ENCODE peak calls at places on chromosomes 7 and 10, in nine cellular contexts. One of them, this sample, is unnamed.

GRCh38 chr7:140485463-140486265 is 6.4 kb upstream of the MKRN1 start:
- DNase-seq in lower lobe of right lung: no peak
- DNase-seq in ovary: no peak
- DNase-seq in CD4-positive, alpha-beta T cell: no peak
- DNase-seq in esophagus squamous epithelium: no peak
- DNase-seq in neural crest cell: no peak
- DNase-seq in GM20000: no peak
- DNase-seq in A549: no peak
- DNase-seq in IMR-90: no peak
- DNase-seq in this sample: no peak

GRCh38 chr10:71132321-71132810 is 80.0 kb upstream of the UNC5B start:
- DNase-seq in ovary: no peak
- DNase-seq in IMR-90: no peak
- DNase-seq in esophagus squamous epithelium: no peak
- DNase-seq in A549: no peak
- DNase-seq in CD4-positive, alpha-beta T cell: no peak
- DNase-seq in neural crest cell: no peak
- DNase-seq in GM20000: no peak
- DNase-seq in lower lobe of right lung: no peak
- DNase-seq in this sample: peak

GRCh38 chr10:6543431-6544005 is 36.6 kb downstream of the PRKCQ start:
- DNase-seq in lower lobe of right lung: no peak
- DNase-seq in neural crest cell: no peak
- DNase-seq in esophagus squamous epithelium: no peak
- DNase-seq in A549: no peak
- DNase-seq in GM20000: peak
- DNase-seq in CD4-positive, alpha-beta T cell: peak
- DNase-seq in IMR-90: no peak
- DNase-seq in ovary: no peak
- DNase-seq in this sample: no peak

GRCh38 chr7:103680161-103681144 is 234.4 kb upstream of the SLC26A5 start:
- DNase-seq in neural crest cell: peak
- DNase-seq in ovary: no peak
- DNase-seq in A549: no peak
- DNase-seq in GM20000: no peak
- DNase-seq in CD4-positive, alpha-beta T cell: no peak
- DNase-seq in esophagus squamous epithelium: no peak
- DNase-seq in IMR-90: no peak
- DNase-seq in lower lobe of right lung: no peak
- DNase-seq in this sample: no peak

GRCh38 chr7:100882201-100882600 is 7.3 kb downstream of the SRRT start:
- DNase-seq in lower lobe of right lung: no peak
- DNase-seq in GM20000: no peak
- DNase-seq in neural crest cell: no peak
- DNase-seq in CD4-positive, alpha-beta T cell: no peak
- DNase-seq in A549: no peak
- DNase-seq in IMR-90: no peak
- DNase-seq in ovary: no peak
- DNase-seq in esophagus squamous epithelium: no peak
- DNase-seq in this sample: no peak

GRCh38 chr7:76329479-76329878 is 27.0 kb downstream of the HSPB1 start:
- DNase-seq in A549: no peak
- DNase-seq in CD4-positive, alpha-beta T cell: no peak
- DNase-seq in lower lobe of right lung: no peak
- DNase-seq in IMR-90: no peak
- DNase-seq in GM20000: no peak
- DNase-seq in esophagus squamous epithelium: no peak
- DNase-seq in ovary: no peak
- DNase-seq in neural crest cell: no peak
- DNase-seq in this sample: no peak

GRCh38 chr10:3451516-3452185 is 279.1 kb upstream of the PITRM1 start:
- DNase-seq in GM20000: no peak
- DNase-seq in IMR-90: no peak
- DNase-seq in CD4-positive, alpha-beta T cell: no peak
- DNase-seq in neural crest cell: no peak
- DNase-seq in ovary: no peak
- DNase-seq in lower lobe of right lung: no peak
- DNase-seq in A549: no peak
- DNase-seq in esophagus squamous epithelium: no peak
- DNase-seq in this sample: no peak

GRCh38 chr10:95290446-95290800 is 380 bp downstream of the PDLIM1 start:
- DNase-seq in neural crest cell: no peak
- DNase-seq in CD4-positive, alpha-beta T cell: no peak
- DNase-seq in GM20000: peak
- DNase-seq in ovary: no peak
- DNase-seq in A549: no peak
- DNase-seq in IMR-90: no peak
- DNase-seq in lower lobe of right lung: no peak
- DNase-seq in esophagus squamous epithelium: no peak
- DNase-seq in this sample: no peak

GRCh38 chr7:106681815-106682495 is 21.0 kb upstream of the CCDC71L start:
- DNase-seq in neural crest cell: no peak
- DNase-seq in GM20000: no peak
- DNase-seq in ovary: no peak
- DNase-seq in A549: peak
- DNase-seq in CD4-positive, alpha-beta T cell: no peak
- DNase-seq in esophagus squamous epithelium: no peak
- DNase-seq in IMR-90: peak
- DNase-seq in lower lobe of right lung: no peak
- DNase-seq in this sample: no peak

GRCh38 chr10:87550741-87551140 is 46.0 kb downstream of the MINPP1 start:
- DNase-seq in A549: no peak
- DNase-seq in GM20000: no peak
- DNase-seq in ovary: no peak
- DNase-seq in esophagus squamous epithelium: no peak
- DNase-seq in neural crest cell: no peak
- DNase-seq in lower lobe of right lung: no peak
- DNase-seq in IMR-90: no peak
- DNase-seq in CD4-positive, alpha-beta T cell: no peak
- DNase-seq in this sample: no peak

GRCh38 chr10:97849491-97850402 is at the start of gene GOLGA7B:
- DNase-seq in IMR-90: peak
- DNase-seq in lower lobe of right lung: peak
- DNase-seq in GM20000: peak
- DNase-seq in ovary: peak
- DNase-seq in A549: peak
- DNase-seq in CD4-positive, alpha-beta T cell: peak
- DNase-seq in neural crest cell: peak
- DNase-seq in esophagus squamous epithelium: no peak
- DNase-seq in this sample: peak

GRCh38 chr10:60363187-60363586 is 26.5 kb downstream of the ANK3 start:
- DNase-seq in GM20000: no peak
- DNase-seq in ovary: no peak
- DNase-seq in IMR-90: peak
- DNase-seq in A549: no peak
- DNase-seq in CD4-positive, alpha-beta T cell: no peak
- DNase-seq in esophagus squamous epithelium: no peak
- DNase-seq in lower lobe of right lung: no peak
- DNase-seq in neural crest cell: no peak
- DNase-seq in this sample: no peak

GRCh38 chr7:86534641-86535040 is 109.1 kb upstream of the GRM3 start:
- DNase-seq in neural crest cell: no peak
- DNase-seq in CD4-positive, alpha-beta T cell: no peak
- DNase-seq in IMR-90: no peak
- DNase-seq in lower lobe of right lung: no peak
- DNase-seq in esophagus squamous epithelium: no peak
- DNase-seq in GM20000: no peak
- DNase-seq in A549: no peak
- DNase-seq in ovary: no peak
- DNase-seq in this sample: no peak

GRCh38 chr7:118076564-118076963 is 107.4 kb upstream of the LSM8 start:
- DNase-seq in A549: no peak
- DNase-seq in ovary: no peak
- DNase-seq in esophagus squamous epithelium: no peak
- DNase-seq in GM20000: no peak
- DNase-seq in lower lobe of right lung: no peak
- DNase-seq in IMR-90: no peak
- DNase-seq in neural crest cell: no peak
- DNase-seq in CD4-positive, alpha-beta T cell: no peak
- DNase-seq in this sample: no peak

GRCh38 chr10:79285315-79286185 is 61.7 kb upstream of the PPIF start:
- DNase-seq in GM20000: peak
- DNase-seq in IMR-90: no peak
- DNase-seq in CD4-positive, alpha-beta T cell: no peak
- DNase-seq in ovary: no peak
- DNase-seq in lower lobe of right lung: no peak
- DNase-seq in esophagus squamous epithelium: no peak
- DNase-seq in neural crest cell: no peak
- DNase-seq in A549: no peak
- DNase-seq in this sample: no peak

GRCh38 chr10:116766241-116767198 is 24.2 kb upstream of the HSPA12A start:
- DNase-seq in IMR-90: no peak
- DNase-seq in GM20000: no peak
- DNase-seq in CD4-positive, alpha-beta T cell: no peak
- DNase-seq in A549: no peak
- DNase-seq in ovary: no peak
- DNase-seq in esophagus squamous epithelium: no peak
- DNase-seq in neural crest cell: no peak
- DNase-seq in lower lobe of right lung: no peak
- DNase-seq in this sample: no peak

GRCh38 chr10:116767235-116767634 is 24.9 kb upstream of the HSPA12A start:
- DNase-seq in esophagus squamous epithelium: no peak
- DNase-seq in IMR-90: no peak
- DNase-seq in neural crest cell: no peak
- DNase-seq in lower lobe of right lung: no peak
- DNase-seq in GM20000: no peak
- DNase-seq in A549: peak
- DNase-seq in CD4-positive, alpha-beta T cell: no peak
- DNase-seq in ovary: peak
- DNase-seq in this sample: no peak

GRCh38 chr10:116764979-116765378 is 22.6 kb upstream of the HSPA12A start:
- DNase-seq in GM20000: no peak
- DNase-seq in esophagus squamous epithelium: no peak
- DNase-seq in neural crest cell: no peak
- DNase-seq in A549: no peak
- DNase-seq in CD4-positive, alpha-beta T cell: no peak
- DNase-seq in IMR-90: no peak
- DNase-seq in ovary: no peak
- DNase-seq in lower lobe of right lung: no peak
- DNase-seq in this sample: no peak

GRCh38 chr10:116763440-116763839 is 21.1 kb upstream of the HSPA12A start:
- DNase-seq in esophagus squamous epithelium: no peak
- DNase-seq in ovary: no peak
- DNase-seq in lower lobe of right lung: no peak
- DNase-seq in A549: no peak
- DNase-seq in IMR-90: no peak
- DNase-seq in neural crest cell: no peak
- DNase-seq in CD4-positive, alpha-beta T cell: no peak
- DNase-seq in GM20000: no peak
- DNase-seq in this sample: no peak

DNA sequence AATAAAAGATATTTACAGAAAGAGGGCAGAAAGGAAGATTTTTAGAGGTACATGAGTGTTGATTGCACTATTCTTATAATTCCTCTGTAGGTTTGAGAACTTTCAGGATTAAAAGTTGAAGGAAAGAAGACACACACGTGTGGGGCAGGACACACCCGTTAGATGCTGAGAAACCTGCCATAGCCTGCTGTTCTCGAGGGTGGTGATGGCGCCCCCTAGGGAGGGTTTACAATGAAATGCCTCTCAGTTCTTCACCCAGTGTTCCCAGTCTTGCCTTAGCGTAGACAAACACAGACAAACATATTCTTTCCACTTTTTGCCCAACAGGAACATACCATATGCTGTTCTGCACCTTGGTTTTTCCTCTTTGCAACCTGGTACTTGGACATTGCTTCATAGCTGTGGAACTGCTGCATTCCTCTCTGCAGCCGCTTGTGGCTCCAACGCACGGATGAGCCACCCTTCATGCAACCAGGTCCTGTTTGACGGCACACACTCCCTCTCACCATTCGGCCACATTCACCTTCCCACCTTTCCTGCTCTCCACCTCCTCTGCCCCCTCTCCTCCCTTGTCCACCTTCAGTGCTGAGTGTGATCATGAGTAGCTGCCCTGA is 23.3 kb upstream of the HSPA12A start:
- DNase-seq in neural crest cell: no peak
- DNase-seq in GM20000: no peak
- DNase-seq in ovary: no peak
- DNase-seq in CD4-positive, alpha-beta T cell: no peak
- DNase-seq in lower lobe of right lung: no peak
- DNase-seq in IMR-90: no peak
- DNase-seq in A549: no peak
- DNase-seq in esophagus squamous epithelium: no peak
- DNase-seq in this sample: no peak
- TF ChIP-seq CTCF in neural crest cell: peak
- TF ChIP-seq CTCF in GM20000: no peak
- TF ChIP-seq CTCF in ovary: no peak
- TF ChIP-seq CTCF in CD4-positive, alpha-beta T cell: no peak
- TF ChIP-seq CTCF in lower lobe of right lung: peak
- TF ChIP-seq CTCF in IMR-90: peak
- TF ChIP-seq CTCF in A549: peak
- TF ChIP-seq CTCF in esophagus squamous epithelium: peak
- TF ChIP-seq CTCF in this sample: no peak

DNA sequence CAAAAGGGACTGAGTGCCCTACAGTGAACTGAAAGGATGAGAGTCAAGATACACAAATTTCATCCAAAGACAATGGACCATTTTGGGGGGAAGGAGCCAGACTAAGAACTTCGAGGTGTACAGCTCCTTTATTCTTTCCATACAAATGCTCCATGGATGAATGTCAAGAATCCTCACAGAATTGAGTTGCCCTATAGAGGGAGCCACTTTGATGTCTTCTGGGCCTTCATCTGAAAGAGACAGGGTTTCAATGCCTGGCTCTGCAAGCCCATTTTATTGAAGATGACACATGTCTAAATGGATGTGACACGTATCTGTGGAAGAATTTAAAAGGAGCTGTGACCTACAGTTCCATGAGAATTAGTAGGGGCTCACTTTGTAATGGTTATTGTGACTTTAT is 32.0 kb upstream of the NRG3 start:
- DNase-seq in neural crest cell: no peak
- DNase-seq in IMR-90: no peak
- DNase-seq in ovary: no peak
- DNase-seq in GM20000: no peak
- DNase-seq in CD4-positive, alpha-beta T cell: no peak
- DNase-seq in esophagus squamous epithelium: no peak
- DNase-seq in lower lobe of right lung: no peak
- DNase-seq in A549: no peak
- DNase-seq in this sample: no peak
- TF ChIP-seq CTCF in neural crest cell: peak
- TF ChIP-seq CTCF in IMR-90: no peak
- TF ChIP-seq CTCF in ovary: no peak
- TF ChIP-seq CTCF in GM20000: no peak
- TF ChIP-seq CTCF in CD4-positive, alpha-beta T cell: no peak
- TF ChIP-seq CTCF in esophagus squamous epithelium: no peak
- TF ChIP-seq CTCF in lower lobe of right lung: no peak
- TF ChIP-seq CTCF in A549: no peak
- TF ChIP-seq CTCF in this sample: no peak

GRCh38 chr7:1466524-1467271 is 7.4 kb upstream of the MICALL2 start:
- DNase-seq in lower lobe of right lung: peak
- DNase-seq in A549: peak
- DNase-seq in GM20000: no peak
- DNase-seq in ovary: peak
- DNase-seq in CD4-positive, alpha-beta T cell: no peak
- DNase-seq in esophagus squamous epithelium: no peak
- DNase-seq in IMR-90: peak
- DNase-seq in neural crest cell: peak
- DNase-seq in this sample: no peak
- TF ChIP-seq CTCF in lower lobe of right lung: no peak
- TF ChIP-seq CTCF in A549: no peak
- TF ChIP-seq CTCF in GM20000: no peak
- TF ChIP-seq CTCF in ovary: no peak
- TF ChIP-seq CTCF in CD4-positive, alpha-beta T cell: no peak
- TF ChIP-seq CTCF in esophagus squamous epithelium: no peak
- TF ChIP-seq CTCF in IMR-90: no peak
- TF ChIP-seq CTCF in neural crest cell: no peak
- TF ChIP-seq CTCF in this sample: no peak

GRCh38 chr7:113015038-113015645 is 71.5 kb downstream of the GPR85 start:
- DNase-seq in lower lobe of right lung: no peak
- DNase-seq in ovary: no peak
- DNase-seq in esophagus squamous epithelium: no peak
- DNase-seq in CD4-positive, alpha-beta T cell: no peak
- DNase-seq in neural crest cell: no peak
- DNase-seq in GM20000: no peak
- DNase-seq in IMR-90: peak
- DNase-seq in A549: peak
- DNase-seq in this sample: no peak
- TF ChIP-seq CTCF in lower lobe of right lung: peak
- TF ChIP-seq CTCF in ovary: no peak
- TF ChIP-seq CTCF in esophagus squamous epithelium: peak
- TF ChIP-seq CTCF in CD4-positive, alpha-beta T cell: no peak
- TF ChIP-seq CTCF in neural crest cell: peak
- TF ChIP-seq CTCF in GM20000: peak
- TF ChIP-seq CTCF in IMR-90: peak
- TF ChIP-seq CTCF in A549: peak
- TF ChIP-seq CTCF in this sample: peak

This sample was measured in endothelial cell.